ENCODE peak calls at places on chromosome 14, in five cellular contexts. One of them, this sample, is unnamed.

GRCh38 chr14:95207475-95208253 is 50.3 kb upstream of the DICER1 start:
- DNase-seq in adrenal gland: no peak
- DNase-seq in CD8-positive, alpha-beta T cell: no peak
- DNase-seq in choroid plexus epithelial cell: no peak
- DNase-seq in heart right ventricle: no peak
- DNase-seq in this sample: peak; percentile 49

GRCh38 chr14:22513066-22513812 is 75.8 kb downstream of the DAD1 start:
- DNase-seq in adrenal gland: no peak
- DNase-seq in CD8-positive, alpha-beta T cell: no peak
- DNase-seq in choroid plexus epithelial cell: no peak
- DNase-seq in heart right ventricle: no peak
- DNase-seq in this sample: no peak

GRCh38 chr14:77024171-77024627 is 4.3 kb downstream of the IRF2BPL start:
- DNase-seq in adrenal gland: peak; percentile 64
- DNase-seq in CD8-positive, alpha-beta T cell: peak; percentile 42
- DNase-seq in choroid plexus epithelial cell: peak; percentile 40
- DNase-seq in heart right ventricle: no peak
- DNase-seq in this sample: no peak

GRCh38 chr14:60724080-60724618 is at the start of gene SIX4:
- DNase-seq in adrenal gland: peak; percentile 65
- DNase-seq in CD8-positive, alpha-beta T cell: no peak
- DNase-seq in choroid plexus epithelial cell: peak; percentile 89
- DNase-seq in heart right ventricle: peak; percentile 57
- DNase-seq in this sample: no peak

GRCh38 chr14:52111583-52111982 is 42.7 kb upstream of the NID2 start:
- DNase-seq in adrenal gland: no peak
- DNase-seq in CD8-positive, alpha-beta T cell: no peak
- DNase-seq in choroid plexus epithelial cell: peak; percentile 76
- DNase-seq in heart right ventricle: no peak
- DNase-seq in this sample: no peak

GRCh38 chr14:70245026-70245425 is 56.3 kb upstream of the SLC8A3 start:
- DNase-seq in adrenal gland: no peak
- DNase-seq in CD8-positive, alpha-beta T cell: no peak
- DNase-seq in choroid plexus epithelial cell: no peak
- DNase-seq in heart right ventricle: no peak
- DNase-seq in this sample: no peak

GRCh38 chr14:73142216-73142615 is 5.9 kb downstream of the PSEN1 start:
- DNase-seq in adrenal gland: no peak
- DNase-seq in CD8-positive, alpha-beta T cell: no peak
- DNase-seq in choroid plexus epithelial cell: no peak
- DNase-seq in heart right ventricle: no peak
- DNase-seq in this sample: no peak

GRCh38 chr14:104724981-104725771 is 1.1 kb downstream of the ADSS1 start:
- DNase-seq in adrenal gland: no peak
- DNase-seq in CD8-positive, alpha-beta T cell: no peak
- DNase-seq in choroid plexus epithelial cell: peak; percentile 62
- DNase-seq in heart right ventricle: peak; percentile 76
- DNase-seq in this sample: no peak

GRCh38 chr14:51849095-51849494 is 11.3 kb upstream of the GNG2 start:
- DNase-seq in adrenal gland: no peak
- DNase-seq in CD8-positive, alpha-beta T cell: no peak
- DNase-seq in choroid plexus epithelial cell: no peak
- DNase-seq in heart right ventricle: no peak
- DNase-seq in this sample: no peak

GRCh38 chr14:61608245-61609142 is 86.8 kb upstream of the HIF1A start:
- DNase-seq in adrenal gland: no peak
- DNase-seq in CD8-positive, alpha-beta T cell: no peak
- DNase-seq in choroid plexus epithelial cell: peak; percentile 48
- DNase-seq in heart right ventricle: no peak
- DNase-seq in this sample: no peak

GRCh38 chr14:79656496-79656895 is 554.8 kb downstream of the DIO2 start:
- DNase-seq in adrenal gland: no peak
- DNase-seq in CD8-positive, alpha-beta T cell: no peak
- DNase-seq in choroid plexus epithelial cell: no peak
- DNase-seq in heart right ventricle: no peak
- DNase-seq in this sample: no peak

GRCh38 chr14:29755311-29756052 is 172.2 kb downstream of the PRKD1 start:
- DNase-seq in adrenal gland: peak; percentile 30
- DNase-seq in CD8-positive, alpha-beta T cell: no peak
- DNase-seq in choroid plexus epithelial cell: no peak
- DNase-seq in heart right ventricle: no peak
- DNase-seq in this sample: no peak

GRCh38 chr14:47919994-47920393 is 244.6 kb upstream of the MDGA2 start:
- DNase-seq in adrenal gland: no peak
- DNase-seq in CD8-positive, alpha-beta T cell: no peak
- DNase-seq in choroid plexus epithelial cell: no peak
- DNase-seq in heart right ventricle: no peak
- DNase-seq in this sample: no peak

GRCh38 chr14:54818201-54819133 is 84.2 kb downstream of the GCH1 start:
- DNase-seq in adrenal gland: peak; percentile 67
- DNase-seq in CD8-positive, alpha-beta T cell: no peak
- DNase-seq in choroid plexus epithelial cell: peak; percentile 83
- DNase-seq in heart right ventricle: no peak
- DNase-seq in this sample: no peak

GRCh38 chr14:23009483-23009938 is 432 bp downstream of the C14orf93 start:
- DNase-seq in adrenal gland: no peak
- DNase-seq in CD8-positive, alpha-beta T cell: no peak
- DNase-seq in choroid plexus epithelial cell: no peak
- DNase-seq in heart right ventricle: no peak
- DNase-seq in this sample: no peak

GRCh38 chr14:64704145-64704742 is at the start of gene PLEKHG3:
- DNase-seq in adrenal gland: peak; percentile 65
- DNase-seq in CD8-positive, alpha-beta T cell: no peak
- DNase-seq in choroid plexus epithelial cell: peak; percentile 67
- DNase-seq in heart right ventricle: peak; percentile 85
- DNase-seq in this sample: peak; percentile 67

GRCh38 chr14:29529418-29529817 is 398.2 kb downstream of the PRKD1 start:
- DNase-seq in adrenal gland: no peak
- DNase-seq in CD8-positive, alpha-beta T cell: no peak
- DNase-seq in choroid plexus epithelial cell: peak; percentile 33
- DNase-seq in heart right ventricle: no peak
- DNase-seq in this sample: no peak

GRCh38 chr14:103132381-103133212 is 9.3 kb downstream of the TNFAIP2 start:
- DNase-seq in adrenal gland: peak; percentile 75
- DNase-seq in CD8-positive, alpha-beta T cell: no peak
- DNase-seq in choroid plexus epithelial cell: peak; percentile 89
- DNase-seq in heart right ventricle: no peak
- DNase-seq in this sample: no peak

GRCh38 chr14:66717571-66718140 is 209.7 kb downstream of the GPHN start:
- DNase-seq in adrenal gland: no peak
- DNase-seq in CD8-positive, alpha-beta T cell: no peak
- DNase-seq in choroid plexus epithelial cell: no peak
- DNase-seq in heart right ventricle: no peak
- DNase-seq in this sample: no peak

GRCh38 chr14:90641111-90642010 is 174.9 kb downstream of the TTC7B start:
- DNase-seq in adrenal gland: no peak
- DNase-seq in CD8-positive, alpha-beta T cell: no peak
- DNase-seq in choroid plexus epithelial cell: peak; percentile 47
- DNase-seq in heart right ventricle: no peak
- DNase-seq in this sample: no peak

GRCh38 chr14:25680934-25681333 is 631.0 kb upstream of the STXBP6 start:
- DNase-seq in adrenal gland: no peak
- DNase-seq in CD8-positive, alpha-beta T cell: no peak
- DNase-seq in choroid plexus epithelial cell: no peak
- DNase-seq in heart right ventricle: no peak
- DNase-seq in this sample: no peak

GRCh38 chr14:102630405-102630804 is 38.0 kb downstream of the RCOR1 start:
- DNase-seq in adrenal gland: no peak
- DNase-seq in CD8-positive, alpha-beta T cell: no peak
- DNase-seq in choroid plexus epithelial cell: no peak
- DNase-seq in heart right ventricle: no peak
- DNase-seq in this sample: no peak

GRCh38 chr14:61406670-61407069 is 85.3 kb downstream of the PRKCH start:
- DNase-seq in adrenal gland: no peak
- DNase-seq in CD8-positive, alpha-beta T cell: no peak
- DNase-seq in choroid plexus epithelial cell: no peak
- DNase-seq in heart right ventricle: no peak
- DNase-seq in this sample: no peak

GRCh38 chr14:74524076-74524812 is 30.7 kb downstream of the ISCA2 start:
- DNase-seq in adrenal gland: peak; percentile 44
- DNase-seq in CD8-positive, alpha-beta T cell: no peak
- DNase-seq in choroid plexus epithelial cell: peak; percentile 37
- DNase-seq in heart right ventricle: no peak
- DNase-seq in this sample: no peak

GRCh38 chr14:66330916-66331315 is 155.3 kb upstream of the CCDC196 start:
- DNase-seq in adrenal gland: peak; percentile 69
- DNase-seq in CD8-positive, alpha-beta T cell: no peak
- DNase-seq in choroid plexus epithelial cell: no peak
- DNase-seq in heart right ventricle: no peak
- DNase-seq in this sample: no peak

GRCh38 chr14:103818870-103819269 is 28.5 kb downstream of the PPP1R13B start:
- DNase-seq in adrenal gland: no peak
- DNase-seq in CD8-positive, alpha-beta T cell: no peak
- DNase-seq in choroid plexus epithelial cell: no peak
- DNase-seq in heart right ventricle: no peak
- DNase-seq in this sample: no peak

GRCh38 chr14:50303744-50304471 is 8.1 kb downstream of the L2HGDH start:
- DNase-seq in adrenal gland: no peak
- DNase-seq in CD8-positive, alpha-beta T cell: no peak
- DNase-seq in choroid plexus epithelial cell: peak; percentile 49
- DNase-seq in heart right ventricle: no peak
- DNase-seq in this sample: no peak

GRCh38 chr14:65850429-65851145 is 438.1 kb downstream of the FUT8 start:
- DNase-seq in adrenal gland: no peak
- DNase-seq in CD8-positive, alpha-beta T cell: peak; percentile 19
- DNase-seq in choroid plexus epithelial cell: no peak
- DNase-seq in heart right ventricle: no peak
- DNase-seq in this sample: no peak

GRCh38 chr14:64266206-64266605 is 28.0 kb downstream of the ESR2 start:
- DNase-seq in adrenal gland: no peak
- DNase-seq in CD8-positive, alpha-beta T cell: no peak
- DNase-seq in choroid plexus epithelial cell: peak; percentile 63
- DNase-seq in heart right ventricle: no peak
- DNase-seq in this sample: no peak

GRCh38 chr14:54712371-54712998 is 145.6 kb downstream of the SAMD4A start:
- DNase-seq in adrenal gland: no peak
- DNase-seq in CD8-positive, alpha-beta T cell: no peak
- DNase-seq in choroid plexus epithelial cell: no peak
- DNase-seq in heart right ventricle: no peak
- DNase-seq in this sample: no peak

GRCh38 chr14:104603623-104604401 is 760 bp downstream of the TMEM179 start:
- DNase-seq in adrenal gland: no peak
- DNase-seq in CD8-positive, alpha-beta T cell: no peak
- DNase-seq in choroid plexus epithelial cell: no peak
- DNase-seq in heart right ventricle: no peak
- DNase-seq in this sample: no peak

GRCh38 chr14:73007835-73008234 is 19.1 kb downstream of the ZFYVE1 start:
- DNase-seq in adrenal gland: no peak
- DNase-seq in CD8-positive, alpha-beta T cell: no peak
- DNase-seq in choroid plexus epithelial cell: peak; percentile 52
- DNase-seq in heart right ventricle: no peak
- DNase-seq in this sample: no peak

GRCh38 chr14:70045715-70046535 is 142.8 kb downstream of the SLC8A3 start:
- DNase-seq in adrenal gland: peak; percentile 79
- DNase-seq in CD8-positive, alpha-beta T cell: no peak
- DNase-seq in choroid plexus epithelial cell: peak; percentile 70
- DNase-seq in heart right ventricle: peak; percentile 61
- DNase-seq in this sample: no peak

GRCh38 chr14:24734917-24735500 is 101.0 kb upstream of the GZMB start:
- DNase-seq in adrenal gland: peak; percentile 58
- DNase-seq in CD8-positive, alpha-beta T cell: no peak
- DNase-seq in choroid plexus epithelial cell: peak; percentile 84
- DNase-seq in heart right ventricle: no peak
- DNase-seq in this sample: no peak

GRCh38 chr14:101761881-101762529 is 496 bp downstream of the PPP2R5C start:
- DNase-seq in adrenal gland: peak; percentile 52
- DNase-seq in CD8-positive, alpha-beta T cell: peak; percentile 37
- DNase-seq in choroid plexus epithelial cell: no peak
- DNase-seq in heart right ventricle: peak; percentile 52
- DNase-seq in this sample: no peak

GRCh38 chr14:31792726-31793125 is 231.5 kb downstream of the NUBPL start:
- DNase-seq in adrenal gland: no peak
- DNase-seq in CD8-positive, alpha-beta T cell: no peak
- DNase-seq in choroid plexus epithelial cell: no peak
- DNase-seq in heart right ventricle: no peak
- DNase-seq in this sample: no peak

GRCh38 chr14:31785574-31785973 is 224.4 kb downstream of the NUBPL start:
- DNase-seq in adrenal gland: no peak
- DNase-seq in CD8-positive, alpha-beta T cell: no peak
- DNase-seq in choroid plexus epithelial cell: no peak
- DNase-seq in heart right ventricle: no peak
- DNase-seq in this sample: no peak

GRCh38 chr14:31788340-31788739 is 227.1 kb downstream of the NUBPL start:
- DNase-seq in adrenal gland: no peak
- DNase-seq in CD8-positive, alpha-beta T cell: no peak
- DNase-seq in choroid plexus epithelial cell: peak; percentile 14
- DNase-seq in heart right ventricle: no peak
- DNase-seq in this sample: no peak

GRCh38 chr14:31781578-31781977 is 220.4 kb downstream of the NUBPL start:
- DNase-seq in adrenal gland: no peak
- DNase-seq in CD8-positive, alpha-beta T cell: no peak
- DNase-seq in choroid plexus epithelial cell: no peak
- DNase-seq in heart right ventricle: no peak
- DNase-seq in this sample: no peak

GRCh38 chr14:31787377-31787776 is 226.2 kb downstream of the NUBPL start:
- DNase-seq in adrenal gland: no peak
- DNase-seq in CD8-positive, alpha-beta T cell: no peak
- DNase-seq in choroid plexus epithelial cell: peak; percentile 38
- DNase-seq in heart right ventricle: no peak
- DNase-seq in this sample: no peak
- TF ChIP-seq CTCF in adrenal gland: no peak
- TF ChIP-seq CTCF in CD8-positive, alpha-beta T cell: no peak
- TF ChIP-seq CTCF in choroid plexus epithelial cell: peak; percentile 28
- TF ChIP-seq CTCF in heart right ventricle: peak; percentile 4
- TF ChIP-seq CTCF in this sample: no peak

GRCh38 chr14:106115401-106115800 is 589.0 kb downstream of the TMEM121 start:
- DNase-seq in adrenal gland: no peak
- DNase-seq in CD8-positive, alpha-beta T cell: no peak
- DNase-seq in choroid plexus epithelial cell: no peak
- DNase-seq in heart right ventricle: no peak
- DNase-seq in this sample: no peak
- TF ChIP-seq CTCF in adrenal gland: no peak
- TF ChIP-seq CTCF in CD8-positive, alpha-beta T cell: no peak
- TF ChIP-seq CTCF in choroid plexus epithelial cell: no peak
- TF ChIP-seq CTCF in heart right ventricle: no peak
- TF ChIP-seq CTCF in this sample: no peak

GRCh38 chr14:37024166-37024565 is 148.2 kb downstream of the SLC25A21 start:
- DNase-seq in adrenal gland: no peak
- DNase-seq in CD8-positive, alpha-beta T cell: no peak
- DNase-seq in choroid plexus epithelial cell: no peak
- DNase-seq in heart right ventricle: no peak
- DNase-seq in this sample: no peak
- TF ChIP-seq CTCF in adrenal gland: no peak
- TF ChIP-seq CTCF in CD8-positive, alpha-beta T cell: no peak
- TF ChIP-seq CTCF in choroid plexus epithelial cell: no peak
- TF ChIP-seq CTCF in heart right ventricle: no peak
- TF ChIP-seq CTCF in this sample: no peak

GRCh38 chr14:89371600-89371999 is 45.4 kb downstream of the FOXN3 start:
- DNase-seq in adrenal gland: no peak
- DNase-seq in CD8-positive, alpha-beta T cell: no peak
- DNase-seq in choroid plexus epithelial cell: no peak
- DNase-seq in heart right ventricle: no peak
- DNase-seq in this sample: no peak
- TF ChIP-seq CTCF in adrenal gland: no peak
- TF ChIP-seq CTCF in CD8-positive, alpha-beta T cell: no peak
- TF ChIP-seq CTCF in choroid plexus epithelial cell: no peak
- TF ChIP-seq CTCF in heart right ventricle: no peak
- TF ChIP-seq CTCF in this sample: no peak